ENCODE peak calls at places on chromosome 2, in nine cellular contexts. One of them, this sample, is unnamed.

GRCh38 chr2:85234879-85235278 is 92.9 kb downstream of the TGOLN2 start:
- DNase-seq in HCEC 1CT: no peak
- DNase-seq in globus pallidus: peak; percentile 52
- DNase-seq in LoVo: no peak
- DNase-seq in stimulated activated CD8-positive, alpha-beta memory T cell treated with anti-CD3 and anti-CD28 coated beads, Interleukin-4, amount 100 ng/mL, for 1 hour: no peak
- DNase-seq in amniotic stem cell: no peak
- DNase-seq in activated T-helper 1 cell treated with Interleukin-2 at 50 U/mL for 16 hours: no peak
- DNase-seq in skeletal muscle cell: no peak
- DNase-seq in RWPE2: no peak
- DNase-seq in this sample: no peak

GRCh38 chr2:201090574-201090973 is 18.8 kb downstream of the NDUFB3 start:
- DNase-seq in RWPE2: no peak
- DNase-seq in HCEC 1CT: no peak
- DNase-seq in amniotic stem cell: no peak
- DNase-seq in globus pallidus: no peak
- DNase-seq in activated T-helper 1 cell treated with Interleukin-2 at 50 U/mL for 16 hours: no peak
- DNase-seq in stimulated activated CD8-positive, alpha-beta memory T cell treated with anti-CD3 and anti-CD28 coated beads, Interleukin-4, amount 100 ng/mL, for 1 hour: no peak
- DNase-seq in skeletal muscle cell: no peak
- DNase-seq in LoVo: no peak
- DNase-seq in this sample: no peak

GRCh38 chr2:144474017-144474416 is 45.9 kb downstream of the ZEB2 start:
- DNase-seq in RWPE2: no peak
- DNase-seq in amniotic stem cell: no peak
- DNase-seq in skeletal muscle cell: no peak
- DNase-seq in LoVo: no peak
- DNase-seq in activated T-helper 1 cell treated with Interleukin-2 at 50 U/mL for 16 hours: no peak
- DNase-seq in globus pallidus: no peak
- DNase-seq in HCEC 1CT: no peak
- DNase-seq in stimulated activated CD8-positive, alpha-beta memory T cell treated with anti-CD3 and anti-CD28 coated beads, Interleukin-4, amount 100 ng/mL, for 1 hour: no peak
- DNase-seq in this sample: no peak

GRCh38 chr2:172083725-172084483 is 1.4 kb upstream of the DLX1 start:
- DNase-seq in activated T-helper 1 cell treated with Interleukin-2 at 50 U/mL for 16 hours: no peak
- DNase-seq in RWPE2: no peak
- DNase-seq in HCEC 1CT: peak; percentile 34
- DNase-seq in amniotic stem cell: no peak
- DNase-seq in skeletal muscle cell: no peak
- DNase-seq in LoVo: no peak
- DNase-seq in stimulated activated CD8-positive, alpha-beta memory T cell treated with anti-CD3 and anti-CD28 coated beads, Interleukin-4, amount 100 ng/mL, for 1 hour: no peak
- DNase-seq in globus pallidus: no peak
- DNase-seq in this sample: no peak

GRCh38 chr2:205727174-205727573 is 44.9 kb downstream of the NRP2 start:
- DNase-seq in stimulated activated CD8-positive, alpha-beta memory T cell treated with anti-CD3 and anti-CD28 coated beads, Interleukin-4, amount 100 ng/mL, for 1 hour: no peak
- DNase-seq in RWPE2: no peak
- DNase-seq in LoVo: no peak
- DNase-seq in activated T-helper 1 cell treated with Interleukin-2 at 50 U/mL for 16 hours: no peak
- DNase-seq in skeletal muscle cell: no peak
- DNase-seq in amniotic stem cell: no peak
- DNase-seq in HCEC 1CT: no peak
- DNase-seq in globus pallidus: no peak
- DNase-seq in this sample: no peak

GRCh38 chr2:123179526-123179925 is 845.6 kb upstream of the CNTNAP5 start:
- DNase-seq in activated T-helper 1 cell treated with Interleukin-2 at 50 U/mL for 16 hours: no peak
- DNase-seq in amniotic stem cell: no peak
- DNase-seq in HCEC 1CT: no peak
- DNase-seq in LoVo: no peak
- DNase-seq in skeletal muscle cell: no peak
- DNase-seq in globus pallidus: no peak
- DNase-seq in RWPE2: no peak
- DNase-seq in stimulated activated CD8-positive, alpha-beta memory T cell treated with anti-CD3 and anti-CD28 coated beads, Interleukin-4, amount 100 ng/mL, for 1 hour: no peak
- DNase-seq in this sample: no peak

GRCh38 chr2:236536727-236537398 is 32.8 kb upstream of the ACKR3 start:
- DNase-seq in amniotic stem cell: no peak
- DNase-seq in HCEC 1CT: no peak
- DNase-seq in RWPE2: no peak
- DNase-seq in activated T-helper 1 cell treated with Interleukin-2 at 50 U/mL for 16 hours: peak; percentile 34
- DNase-seq in globus pallidus: no peak
- DNase-seq in skeletal muscle cell: no peak
- DNase-seq in stimulated activated CD8-positive, alpha-beta memory T cell treated with anti-CD3 and anti-CD28 coated beads, Interleukin-4, amount 100 ng/mL, for 1 hour: no peak
- DNase-seq in LoVo: no peak
- DNase-seq in this sample: no peak

GRCh38 chr2:30147196-30147714 is 448 bp downstream of the YPEL5 start:
- DNase-seq in activated T-helper 1 cell treated with Interleukin-2 at 50 U/mL for 16 hours: peak; percentile 21
- DNase-seq in HCEC 1CT: no peak
- DNase-seq in globus pallidus: no peak
- DNase-seq in RWPE2: no peak
- DNase-seq in LoVo: no peak
- DNase-seq in amniotic stem cell: no peak
- DNase-seq in skeletal muscle cell: no peak
- DNase-seq in stimulated activated CD8-positive, alpha-beta memory T cell treated with anti-CD3 and anti-CD28 coated beads, Interleukin-4, amount 100 ng/mL, for 1 hour: no peak
- DNase-seq in this sample: no peak

GRCh38 chr2:231276986-231277385 is 78.6 kb downstream of the ARMC9 start:
- DNase-seq in RWPE2: no peak
- DNase-seq in LoVo: no peak
- DNase-seq in HCEC 1CT: no peak
- DNase-seq in activated T-helper 1 cell treated with Interleukin-2 at 50 U/mL for 16 hours: no peak
- DNase-seq in stimulated activated CD8-positive, alpha-beta memory T cell treated with anti-CD3 and anti-CD28 coated beads, Interleukin-4, amount 100 ng/mL, for 1 hour: no peak
- DNase-seq in skeletal muscle cell: no peak
- DNase-seq in amniotic stem cell: no peak
- DNase-seq in globus pallidus: no peak
- DNase-seq in this sample: no peak

GRCh38 chr2:240713071-240713927 is 21.6 kb downstream of the AQP12A start:
- DNase-seq in LoVo: no peak
- DNase-seq in amniotic stem cell: no peak
- DNase-seq in stimulated activated CD8-positive, alpha-beta memory T cell treated with anti-CD3 and anti-CD28 coated beads, Interleukin-4, amount 100 ng/mL, for 1 hour: no peak
- DNase-seq in skeletal muscle cell: no peak
- DNase-seq in globus pallidus: no peak
- DNase-seq in activated T-helper 1 cell treated with Interleukin-2 at 50 U/mL for 16 hours: no peak
- DNase-seq in RWPE2: no peak
- DNase-seq in HCEC 1CT: no peak
- DNase-seq in this sample: no peak

This sample was measured in putamen.